ENCODE peak calls at places on chromosome 4, in four cellular contexts. L is endodermal cell, F is fibroblast of mammary gland, I is cardiac muscle cell. T is an unnamed sample.

GRCh38 chr4:108333353-108333920 is 164.7 kb upstream of the LEF1 start:
- DNase-seq in L (no peak), F (no peak), I (no peak), T (no peak)

GRCh38 chr4:92090887-92091286 is 212.9 kb upstream of the GRID2 start:
- DNase-seq in L (no peak), F (no peak), I (no peak), T (no peak)

GRCh38 chr4:140740422-140740821 is 15.8 kb downstream of the TBC1D9 start:
- DNase-seq in L (no peak), F (no peak), I (no peak), T (no peak)

GRCh38 chr4:165965503-165965902 is 92.5 kb downstream of the TLL1 start:
- DNase-seq in L (no peak), F (peak; percentile 16), I (no peak), T (no peak)

GRCh38 chr4:73011629-73011985 is 57.9 kb downstream of the COX18 start:
- DNase-seq in L (no peak), F (no peak), I (no peak), T (no peak)

GRCh38 chr4:26069218-26069617 is 155.2 kb downstream of the SMIM20 start:
- DNase-seq in L (peak; percentile 64), F (peak; percentile 55), I (peak; percentile 7), T (no peak)

GRCh38 chr4:17811078-17811603 is 362 bp downstream of the NCAPG start:
- DNase-seq in L (no peak), F (peak; percentile 23), I (no peak), T (peak; percentile 20)

GRCh38 chr4:6688879-6689505 is 4.7 kb upstream of the S100P start:
- DNase-seq in L (peak; percentile 91), F (peak; percentile 89), I (no peak), T (no peak)

GRCh38 chr4:52911684-52912294 is 49.7 kb downstream of the RASL11B start:
- DNase-seq in L (peak; percentile 96), F (peak; percentile 77), I (peak; percentile 88), T (peak; percentile 90)

GRCh38 chr4:138243369-138243768 is 1.2 kb upstream of the SLC7A11 start:
- DNase-seq in L (no peak), F (no peak), I (no peak), T (no peak)

GRCh38 chr4:156019238-156019637 is 65.6 kb upstream of the CTSO start:
- DNase-seq in L (no peak), F (no peak), I (no peak), T (no peak)

GRCh38 chr4:128528793-128529553 is 241.4 kb upstream of the PGRMC2 start:
- DNase-seq in L (peak; percentile 76), F (peak; percentile 98), I (peak; percentile 67), T (no peak)

GRCh38 chr4:147194107-147194506 is 248.4 kb upstream of the TTC29 start:
- DNase-seq in L (no peak), F (no peak), I (no peak), T (peak; percentile 17)

GRCh38 chr4:13093170-13093569 is 391.0 kb downstream of the RAB28 start:
- DNase-seq in L (no peak), F (no peak), I (no peak), T (no peak)

GRCh38 chr4:54176202-54176601 is 52.9 kb upstream of the PDGFRA start:
- DNase-seq in L (no peak), F (no peak), I (no peak), T (no peak)

GRCh38 chr4:15400911-15401671 is 26.7 kb upstream of the C1QTNF7 start:
- DNase-seq in L (no peak), F (peak; percentile 64), I (no peak), T (peak; percentile 42)
- H3K4me3 ChIP-seq in L (no peak overlapping the region), F (no peak overlapping the region), I (no peak overlapping the region), T (no peak overlapping the region)

GRCh38 chr4:36243355-36244256 is 708 bp downstream of the ARAP2 start:
- DNase-seq in L (no peak), F (peak; percentile 20), I (no peak), T (peak; percentile 58)

GRCh38 chr4:36241771-36242170 is 2.5 kb downstream of the ARAP2 start:
- DNase-seq in L (no peak), F (no peak), I (no peak), T (no peak)

GRCh38 chr4:36249605-36250004 is 5.3 kb upstream of the ARAP2 start:
- DNase-seq in L (no peak), F (no peak), I (no peak), T (no peak)

GRCh38 chr4:36242629-36243354 is 1.5 kb downstream of the ARAP2 start:
- DNase-seq in L (no peak), F (no peak), I (no peak), T (peak; percentile 48)

GRCh38 chr4:36244257-36245084 is at the start of gene ARAP2:
- DNase-seq in L (peak; percentile 84), F (peak; percentile 11), I (peak; percentile 73), T (peak; percentile 85)
- TF ChIP-seq CTCF in L (peak; percentile 41), F (no peak), I (no peak), T (no peak)

GRCh38 chr4:113561758-113562157 is 199.8 kb downstream of the CAMK2D start:
- DNase-seq in L (no peak), F (no peak), I (no peak), T (no peak)

GRCh38 chr4:113565702-113566012 is 195.9 kb downstream of the CAMK2D start:
- DNase-seq in L (no peak), F (no peak), I (no peak), T (no peak)

GRCh38 chr4:113563691-113564378 is 197.7 kb downstream of the CAMK2D start:
- DNase-seq in L (no peak), F (no peak), I (no peak), T (no peak)

GRCh38 chr4:113566015-113566795 is 195.3 kb downstream of the CAMK2D start:
- DNase-seq in L (no peak), F (no peak), I (no peak), T (no peak)

DNA sequence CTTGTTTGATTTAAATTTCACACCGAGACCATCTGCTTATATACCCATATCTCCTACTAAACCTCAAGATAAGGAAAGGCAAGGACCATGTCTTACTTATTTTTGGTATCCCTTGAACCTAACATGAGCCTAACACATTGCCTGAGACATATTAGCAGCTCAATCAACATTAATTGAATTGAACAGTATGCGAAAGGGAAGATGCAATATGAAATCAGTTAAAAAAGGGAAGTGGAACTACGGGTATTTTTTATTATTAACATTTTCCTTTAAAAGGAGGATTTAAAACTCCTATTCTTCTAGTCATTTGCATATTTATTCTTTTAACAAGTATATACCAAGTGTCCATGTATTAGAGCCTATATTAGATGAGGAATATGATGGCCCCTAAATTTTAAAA is 197.0 kb downstream of the CAMK2D start:
- DNase-seq in L (no peak), F (no peak), I (no peak), T (no peak)
- H3K4me3 ChIP-seq in L (no peak overlapping the region), F (no peak overlapping the region), I (no peak overlapping the region), T (no peak overlapping the region)

GRCh38 chr4:64713256-64713840 is 304.1 kb upstream of the TECRL start:
- DNase-seq in L (no peak), F (peak; percentile 30), I (peak; percentile 33), T (no peak)

GRCh38 chr4:64715741-64716140 is 306.5 kb upstream of the TECRL start:
- DNase-seq in L (no peak), F (no peak), I (no peak), T (no peak)

GRCh38 chr4:64721106-64721505 is 311.9 kb upstream of the TECRL start:
- DNase-seq in L (no peak), F (no peak), I (no peak), T (no peak)

DNA sequence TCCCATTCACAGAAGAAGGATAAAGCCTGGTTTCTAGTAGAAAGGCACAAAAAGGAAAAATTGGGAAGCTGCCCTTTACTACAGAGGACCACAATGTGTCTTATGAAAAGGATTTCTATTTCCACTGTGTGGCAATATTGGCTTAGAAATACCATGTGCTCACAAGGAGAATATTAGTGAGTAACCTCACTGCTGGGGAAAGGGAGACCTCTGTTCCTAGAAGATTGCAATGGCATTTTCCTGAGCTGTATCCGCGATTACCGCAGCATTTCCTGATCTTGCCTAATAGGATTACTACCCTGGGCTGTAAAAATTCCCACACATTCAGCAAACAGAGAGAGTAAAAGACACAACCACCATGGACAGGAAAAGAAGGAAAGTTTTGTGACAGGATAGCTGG is 308.8 kb upstream of the TECRL start:
- DNase-seq in L (no peak), F (peak; percentile 5), I (no peak), T (no peak)
- TF ChIP-seq CTCF in L (no peak), F (no peak), I (no peak), T (no peak)

DNA sequence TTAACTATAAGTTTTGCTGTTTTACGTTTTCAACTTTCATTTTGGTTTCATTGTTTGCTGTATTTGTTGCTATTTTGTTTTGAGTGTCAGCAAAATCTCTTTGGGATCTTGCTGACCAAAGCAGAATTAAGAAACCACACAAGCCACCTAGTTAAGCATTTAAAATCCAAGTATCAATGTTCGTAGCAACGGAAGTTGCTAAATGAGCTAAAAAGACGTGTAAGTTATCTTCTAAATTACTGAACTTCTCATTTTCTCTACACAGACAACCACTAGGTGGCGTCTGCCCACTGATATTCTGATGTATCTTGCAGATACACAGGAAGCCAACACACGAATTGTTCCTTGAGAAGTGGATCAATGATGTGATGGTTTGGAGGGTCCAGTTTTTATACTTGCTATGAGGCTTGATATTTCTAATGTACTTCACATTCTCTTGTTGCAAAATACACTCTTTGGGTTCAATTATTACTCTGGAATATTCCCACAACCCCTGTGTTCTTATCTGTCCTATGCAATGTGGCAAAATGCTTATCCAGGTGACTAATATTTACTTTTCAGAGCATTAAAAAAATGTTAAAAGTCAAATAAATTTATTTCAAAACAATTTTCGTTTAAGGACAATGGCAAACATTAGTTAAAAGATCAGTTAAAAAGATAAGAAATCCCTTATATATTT is 250.5 kb downstream of the TECRL start:
- DNase-seq in L (peak; percentile 83), F (peak; percentile 64), I (peak; percentile 78), T (peak; percentile 84)
- H3K4me3 ChIP-seq in L (no peak overlapping the region), F (no peak overlapping the region), I (no peak overlapping the region), T (no peak overlapping the region)

GRCh38 chr4:78962597-78963115 is 23.4 kb upstream of the PAQR3 start:
- DNase-seq in L (no peak), F (peak; percentile 28), I (no peak), T (peak; percentile 42)
- TF ChIP-seq CTCF in L (no peak), F (no peak), I (no peak), T (no peak)